ENCODE peak calls at places on chromosomes 16 and 17, in seven cellular contexts. One of them, this sample, is unnamed.

GRCh38 chr17:17648762-17649161 is 32.5 kb upstream of the RAI1 start:
- DNase-seq in dorsolateral prefrontal cortex: no peak
- DNase-seq in tibial nerve: no peak
- DNase-seq in left ventricle myocardium inferior: no peak
- DNase-seq in aorta: no peak
- DNase-seq in skeletal muscle cell: no peak
- DNase-seq in pancreas: no peak
- DNase-seq in this sample: no peak

GRCh38 chr16:28193530-28194423 is 18.0 kb downstream of the XPO6 start:
- DNase-seq in dorsolateral prefrontal cortex: no peak
- DNase-seq in tibial nerve: no peak
- DNase-seq in left ventricle myocardium inferior: no peak
- DNase-seq in aorta: no peak
- DNase-seq in skeletal muscle cell: peak
- DNase-seq in pancreas: no peak
- DNase-seq in this sample: peak

GRCh38 chr16:77131398-77131797 is 59.6 kb upstream of the MON1B start:
- DNase-seq in dorsolateral prefrontal cortex: no peak
- DNase-seq in tibial nerve: no peak
- DNase-seq in left ventricle myocardium inferior: no peak
- DNase-seq in aorta: no peak
- DNase-seq in skeletal muscle cell: no peak
- DNase-seq in pancreas: no peak
- DNase-seq in this sample: no peak

GRCh38 chr17:82793974-82794620 is 42.2 kb downstream of the TBCD start:
- DNase-seq in dorsolateral prefrontal cortex: no peak
- DNase-seq in tibial nerve: no peak
- DNase-seq in left ventricle myocardium inferior: no peak
- DNase-seq in aorta: no peak
- DNase-seq in skeletal muscle cell: no peak
- DNase-seq in pancreas: no peak
- DNase-seq in this sample: peak

GRCh38 chr16:4414187-4414909 is 2.0 kb downstream of the CORO7 start:
- DNase-seq in dorsolateral prefrontal cortex: no peak
- DNase-seq in tibial nerve: no peak
- DNase-seq in left ventricle myocardium inferior: no peak
- DNase-seq in aorta: no peak
- DNase-seq in skeletal muscle cell: no peak
- DNase-seq in pancreas: no peak
- DNase-seq in this sample: no peak

GRCh38 chr17:44209786-44210341 is 9.6 kb downstream of the UBTF start:
- DNase-seq in dorsolateral prefrontal cortex: no peak
- DNase-seq in tibial nerve: no peak
- DNase-seq in left ventricle myocardium inferior: no peak
- DNase-seq in aorta: no peak
- DNase-seq in skeletal muscle cell: no peak
- DNase-seq in pancreas: no peak
- DNase-seq in this sample: peak

GRCh38 chr17:58532555-58532951 is 18.1 kb upstream of the MTMR4 start:
- DNase-seq in dorsolateral prefrontal cortex: no peak
- DNase-seq in tibial nerve: no peak
- DNase-seq in left ventricle myocardium inferior: no peak
- DNase-seq in aorta: no peak
- DNase-seq in skeletal muscle cell: no peak
- DNase-seq in pancreas: no peak
- DNase-seq in this sample: no peak

GRCh38 chr16:50081428-50082018 is 15.8 kb downstream of the HEATR3 start:
- DNase-seq in dorsolateral prefrontal cortex: no peak
- DNase-seq in tibial nerve: no peak
- DNase-seq in left ventricle myocardium inferior: no peak
- DNase-seq in aorta: no peak
- DNase-seq in skeletal muscle cell: no peak
- DNase-seq in pancreas: no peak
- DNase-seq in this sample: no peak

GRCh38 chr16:75219088-75219487 is 300 bp downstream of the CTRB1 start:
- DNase-seq in dorsolateral prefrontal cortex: no peak
- DNase-seq in tibial nerve: no peak
- DNase-seq in left ventricle myocardium inferior: no peak
- DNase-seq in aorta: no peak
- DNase-seq in skeletal muscle cell: no peak
- DNase-seq in pancreas: no peak
- DNase-seq in this sample: no peak

GRCh38 chr17:41118721-41119120 is 548 bp upstream of the KRTAP4-11 start:
- DNase-seq in dorsolateral prefrontal cortex: no peak
- DNase-seq in tibial nerve: no peak
- DNase-seq in left ventricle myocardium inferior: no peak
- DNase-seq in aorta: no peak
- DNase-seq in skeletal muscle cell: no peak
- DNase-seq in pancreas: no peak
- DNase-seq in this sample: peak

DNA sequence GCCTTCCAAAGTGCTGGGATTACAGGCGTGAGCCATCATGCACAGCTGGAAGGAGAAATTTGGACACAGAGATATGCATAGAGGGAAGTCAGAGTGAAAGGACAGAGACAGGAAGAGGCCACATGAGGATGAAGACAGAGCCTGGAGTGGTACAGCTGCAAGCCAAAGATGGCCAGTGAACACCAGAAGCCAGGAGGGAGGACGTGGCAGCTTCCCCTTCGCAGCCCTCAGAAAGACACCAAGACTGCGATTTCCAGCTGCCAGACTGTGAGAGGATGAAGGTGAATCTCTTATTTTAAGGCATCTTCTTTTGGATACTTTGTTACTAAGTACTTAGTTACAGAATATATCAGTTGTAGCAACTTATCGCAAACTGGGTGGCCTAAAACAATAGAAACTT is 60.5 kb upstream of the PLCG2 start:
- DNase-seq in dorsolateral prefrontal cortex: no peak
- DNase-seq in tibial nerve: no peak
- DNase-seq in left ventricle myocardium inferior: peak
- DNase-seq in aorta: peak
- DNase-seq in skeletal muscle cell: no peak
- DNase-seq in pancreas: no peak
- DNase-seq in this sample: no peak
- H3K4me3 ChIP-seq in dorsolateral prefrontal cortex: no peak
- H3K4me3 ChIP-seq in tibial nerve: no peak
- H3K4me3 ChIP-seq in left ventricle myocardium inferior: no peak
- H3K4me3 ChIP-seq in aorta: no peak
- H3K4me3 ChIP-seq in skeletal muscle cell: no peak
- H3K4me3 ChIP-seq in pancreas: no peak
- H3K4me3 ChIP-seq in this sample: peak

GRCh38 chr16:53100889-53101288 is 46.1 kb downstream of the CHD9 start:
- DNase-seq in dorsolateral prefrontal cortex: no peak
- DNase-seq in tibial nerve: no peak
- DNase-seq in left ventricle myocardium inferior: no peak
- DNase-seq in aorta: no peak
- DNase-seq in skeletal muscle cell: no peak
- DNase-seq in pancreas: no peak
- DNase-seq in this sample: no peak

GRCh38 chr16:53098526-53099317 is 43.9 kb downstream of the CHD9 start:
- DNase-seq in dorsolateral prefrontal cortex: peak
- DNase-seq in tibial nerve: peak
- DNase-seq in left ventricle myocardium inferior: peak
- DNase-seq in aorta: peak
- DNase-seq in skeletal muscle cell: peak
- DNase-seq in pancreas: peak
- DNase-seq in this sample: peak

GRCh38 chr16:53097190-53097589 is 42.4 kb downstream of the CHD9 start:
- DNase-seq in dorsolateral prefrontal cortex: no peak
- DNase-seq in tibial nerve: no peak
- DNase-seq in left ventricle myocardium inferior: no peak
- DNase-seq in aorta: no peak
- DNase-seq in skeletal muscle cell: no peak
- DNase-seq in pancreas: no peak
- DNase-seq in this sample: no peak

GRCh38 chr16:53099318-53100130 is 44.7 kb downstream of the CHD9 start:
- DNase-seq in dorsolateral prefrontal cortex: peak
- DNase-seq in tibial nerve: peak
- DNase-seq in left ventricle myocardium inferior: peak
- DNase-seq in aorta: peak
- DNase-seq in skeletal muscle cell: peak
- DNase-seq in pancreas: peak
- DNase-seq in this sample: peak

GRCh38 chr16:53100131-53100748 is 45.4 kb downstream of the CHD9 start:
- DNase-seq in dorsolateral prefrontal cortex: no peak
- DNase-seq in tibial nerve: no peak
- DNase-seq in left ventricle myocardium inferior: no peak
- DNase-seq in aorta: no peak
- DNase-seq in skeletal muscle cell: no peak
- DNase-seq in pancreas: no peak
- DNase-seq in this sample: no peak
- H3K4me3 ChIP-seq in dorsolateral prefrontal cortex: peak
- H3K4me3 ChIP-seq in tibial nerve: peak
- H3K4me3 ChIP-seq in left ventricle myocardium inferior: peak
- H3K4me3 ChIP-seq in aorta: no peak
- H3K4me3 ChIP-seq in skeletal muscle cell: peak
- H3K4me3 ChIP-seq in pancreas: no peak
- H3K4me3 ChIP-seq in this sample: peak

GRCh38 chr17:2814049-2814448 is 17.8 kb downstream of the RAP1GAP2 start:
- DNase-seq in dorsolateral prefrontal cortex: no peak
- DNase-seq in tibial nerve: no peak
- DNase-seq in left ventricle myocardium inferior: no peak
- DNase-seq in aorta: no peak
- DNase-seq in skeletal muscle cell: no peak
- DNase-seq in pancreas: no peak
- DNase-seq in this sample: no peak
- H3K4me3 ChIP-seq in dorsolateral prefrontal cortex: no peak
- H3K4me3 ChIP-seq in tibial nerve: no peak
- H3K4me3 ChIP-seq in left ventricle myocardium inferior: peak
- H3K4me3 ChIP-seq in aorta: no peak
- H3K4me3 ChIP-seq in skeletal muscle cell: no peak
- H3K4me3 ChIP-seq in pancreas: no peak
- H3K4me3 ChIP-seq in this sample: no peak

GRCh38 chr17:80024206-80024972 is 11.3 kb downstream of the TBC1D16 start:
- DNase-seq in dorsolateral prefrontal cortex: no peak
- DNase-seq in tibial nerve: no peak
- DNase-seq in left ventricle myocardium inferior: no peak
- DNase-seq in aorta: no peak
- DNase-seq in skeletal muscle cell: no peak
- DNase-seq in pancreas: no peak
- DNase-seq in this sample: no peak
- H3K4me3 ChIP-seq in dorsolateral prefrontal cortex: peak
- H3K4me3 ChIP-seq in tibial nerve: no peak
- H3K4me3 ChIP-seq in left ventricle myocardium inferior: peak
- H3K4me3 ChIP-seq in aorta: no peak
- H3K4me3 ChIP-seq in skeletal muscle cell: no peak
- H3K4me3 ChIP-seq in pancreas: no peak
- H3K4me3 ChIP-seq in this sample: no peak

GRCh38 chr17:8893621-8894020 is 26.1 kb upstream of the PIK3R6 start:
- DNase-seq in dorsolateral prefrontal cortex: no peak
- DNase-seq in tibial nerve: no peak
- DNase-seq in left ventricle myocardium inferior: no peak
- DNase-seq in aorta: peak
- DNase-seq in skeletal muscle cell: no peak
- DNase-seq in pancreas: no peak
- DNase-seq in this sample: no peak

GRCh38 chr17:8894189-8894611 is 26.7 kb upstream of the PIK3R6 start:
- DNase-seq in dorsolateral prefrontal cortex: no peak
- DNase-seq in tibial nerve: no peak
- DNase-seq in left ventricle myocardium inferior: no peak
- DNase-seq in aorta: peak
- DNase-seq in skeletal muscle cell: no peak
- DNase-seq in pancreas: no peak
- DNase-seq in this sample: no peak

GRCh38 chr17:8896087-8896486 is 28.6 kb upstream of the PIK3R6 start:
- DNase-seq in dorsolateral prefrontal cortex: no peak
- DNase-seq in tibial nerve: no peak
- DNase-seq in left ventricle myocardium inferior: no peak
- DNase-seq in aorta: no peak
- DNase-seq in skeletal muscle cell: no peak
- DNase-seq in pancreas: no peak
- DNase-seq in this sample: no peak

GRCh38 chr17:8893059-8893458 is 25.6 kb upstream of the PIK3R6 start:
- DNase-seq in dorsolateral prefrontal cortex: no peak
- DNase-seq in tibial nerve: no peak
- DNase-seq in left ventricle myocardium inferior: no peak
- DNase-seq in aorta: no peak
- DNase-seq in skeletal muscle cell: no peak
- DNase-seq in pancreas: no peak
- DNase-seq in this sample: no peak

DNA sequence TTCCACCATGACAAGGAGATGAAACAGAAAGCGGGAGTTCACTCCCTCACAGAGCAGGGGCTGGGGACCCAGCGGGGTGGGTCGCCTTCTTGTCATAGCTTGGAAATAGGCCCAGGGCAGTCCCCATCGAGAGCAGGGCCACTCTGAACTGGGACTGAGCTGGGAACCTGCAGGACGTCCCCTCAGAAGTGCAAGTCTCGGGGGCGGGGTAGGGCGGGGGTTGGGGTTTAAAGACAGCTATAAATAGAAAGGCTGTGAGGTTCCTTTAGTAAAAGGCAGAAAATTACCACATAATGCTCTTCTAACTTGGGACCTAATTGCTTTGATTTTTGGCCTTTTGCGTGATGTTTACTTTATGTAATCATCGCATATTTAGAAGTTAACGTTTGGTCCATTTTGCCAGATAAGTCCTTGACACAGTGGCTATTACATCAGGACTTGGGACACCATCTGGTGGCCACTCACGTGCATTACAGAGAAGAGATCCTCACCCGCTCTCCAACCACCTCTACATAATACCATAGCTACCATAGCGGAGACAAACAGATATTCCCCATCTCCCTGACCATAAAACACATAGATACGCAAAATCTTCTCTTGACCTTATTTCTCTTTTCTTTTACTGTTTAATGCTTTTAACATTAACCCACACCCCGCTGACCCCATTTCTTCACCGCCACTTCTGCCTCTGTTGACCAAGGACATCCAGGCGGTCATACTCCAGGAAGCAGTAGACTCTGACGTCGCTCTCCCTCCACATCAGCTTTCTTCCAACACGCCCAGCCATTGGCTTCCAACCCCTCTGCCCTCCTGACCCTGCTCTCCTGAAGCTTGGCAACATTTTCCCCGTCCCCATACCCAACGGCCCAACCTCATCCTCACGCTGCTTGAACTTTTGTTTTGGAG is 27.5 kb upstream of the PIK3R6 start:
- DNase-seq in dorsolateral prefrontal cortex: no peak
- DNase-seq in tibial nerve: peak
- DNase-seq in left ventricle myocardium inferior: peak
- DNase-seq in aorta: peak
- DNase-seq in skeletal muscle cell: no peak
- DNase-seq in pancreas: peak
- DNase-seq in this sample: peak
- H3K4me3 ChIP-seq in dorsolateral prefrontal cortex: no peak
- H3K4me3 ChIP-seq in tibial nerve: no peak
- H3K4me3 ChIP-seq in left ventricle myocardium inferior: peak
- H3K4me3 ChIP-seq in aorta: no peak
- H3K4me3 ChIP-seq in skeletal muscle cell: peak
- H3K4me3 ChIP-seq in pancreas: no peak
- H3K4me3 ChIP-seq in this sample: no peak

GRCh38 chr17:4026255-4026654 is 62.0 kb upstream of the ATP2A3 start:
- DNase-seq in dorsolateral prefrontal cortex: no peak
- DNase-seq in tibial nerve: no peak
- DNase-seq in left ventricle myocardium inferior: no peak
- DNase-seq in aorta: no peak
- DNase-seq in skeletal muscle cell: no peak
- DNase-seq in pancreas: no peak
- DNase-seq in this sample: no peak
- H3K4me3 ChIP-seq in dorsolateral prefrontal cortex: no peak
- H3K4me3 ChIP-seq in tibial nerve: no peak
- H3K4me3 ChIP-seq in left ventricle myocardium inferior: no peak
- H3K4me3 ChIP-seq in aorta: no peak
- H3K4me3 ChIP-seq in skeletal muscle cell: no peak
- H3K4me3 ChIP-seq in pancreas: no peak
- H3K4me3 ChIP-seq in this sample: no peak

This sample was measured in epithelial cell of esophagus.